ENCODE peak calls at places on chromosomes 1 and 21, in nine cellular contexts. V, J, G, K, A, I, O, N and S are unnamed samples.

GRCh38 chr1:89608627-89609338 is 24.1 kb upstream of the LRRC8C start:
- DNase-seq in G (no peak), K (no peak), I (no peak), J (no peak), O (peak), N (no peak), V (peak), A (no peak), S (no peak)

GRCh38 chr1:44714944-44715571 is 15.9 kb downstream of the RNU5D-1 start:
- DNase-seq in V (peak), G (peak), J (peak), I (peak), K (peak), N (peak), A (peak), O (peak), S (peak)

GRCh38 chr1:117967900-117968299 is 38.4 kb downstream of the WDR3 start:
- DNase-seq in K (peak), N (no peak), I (no peak), J (no peak), A (no peak), O (no peak), G (no peak), V (no peak), S (no peak)

GRCh38 chr1:151292207-151293030 is 10.3 kb downstream of the ZNF687 start:
- DNase-seq in G (no peak), I (no peak), N (no peak), O (no peak), A (no peak), K (no peak), V (no peak), J (no peak), S (no peak)

GRCh38 chr1:229942508-229942907 is 124.5 kb upstream of the GALNT2 start:
- DNase-seq in K (peak), A (peak), I (no peak), N (no peak), O (no peak), G (peak), V (no peak), J (no peak), S (no peak)

GRCh38 chr21:36555199-36555598 is 75.3 kb upstream of the CLDN14 start:
- DNase-seq in O (no peak), K (no peak), I (no peak), A (no peak), G (no peak), N (no peak), J (no peak), V (no peak), S (no peak)

GRCh38 chr1:149936992-149937705 is 470 bp upstream of the MTMR11 start:
- DNase-seq in A (no peak), N (peak), I (peak), J (peak), V (no peak), K (peak), G (no peak), O (no peak), S (peak)

GRCh38 chr1:8666394-8667167 is 150.9 kb downstream of the RERE start:
- DNase-seq in N (no peak), A (no peak), O (no peak), I (no peak), G (no peak), K (no peak), V (no peak), J (no peak), S (peak)

GRCh38 chr1:47948126-47948525 is 49.1 kb downstream of the TRABD2B start:
- DNase-seq in O (no peak), G (no peak), A (no peak), J (no peak), V (no peak), I (no peak), N (no peak), K (peak), S (no peak)

GRCh38 chr1:24261977-24262376 is 57.2 kb upstream of the GRHL3 start:
- DNase-seq in J (no peak), O (no peak), G (no peak), I (no peak), V (no peak), N (no peak), A (no peak), K (no peak), S (no peak)

GRCh38 chr1:155454096-155454495 is 108.5 kb downstream of the ASH1L start:
- DNase-seq in I (no peak), A (no peak), G (no peak), O (no peak), J (peak), N (no peak), V (no peak), K (no peak), S (no peak)

GRCh38 chr1:61119085-61119484 is 36.7 kb downstream of the NFIA start:
- DNase-seq in G (no peak), N (no peak), K (no peak), J (no peak), O (no peak), A (no peak), I (no peak), V (no peak), S (peak)

GRCh38 chr1:115115521-115116161 is 26.3 kb upstream of the TSPAN2 start:
- DNase-seq in V (no peak), A (no peak), K (no peak), J (no peak), I (no peak), G (no peak), N (no peak), O (no peak), S (no peak)

GRCh38 chr1:35797380-35797779 is 10.4 kb upstream of the AGO4 start:
- DNase-seq in G (no peak), A (no peak), I (no peak), O (no peak), N (no peak), V (no peak), K (no peak), J (no peak), S (no peak)

GRCh38 chr1:30085814-30086770 is 637.3 kb downstream of the MATN1 start:
- DNase-seq in I (peak), V (peak), A (peak), K (no peak), G (peak), N (no peak), O (peak), J (no peak), S (peak)

GRCh38 chr1:31936278-31936965 is 1.7 kb downstream of the PTP4A2 start:
- DNase-seq in O (no peak), G (no peak), I (no peak), J (peak), N (no peak), K (no peak), V (no peak), A (no peak), S (peak)

GRCh38 chr21:45074818-45075605 is 632 bp downstream of the ADARB1 start:
- DNase-seq in V (peak), O (peak), G (no peak), N (no peak), K (peak), A (peak), I (no peak), J (peak), S (peak)

GRCh38 chr1:154454391-154455120 is 47.5 kb upstream of the TDRD10 start:
- DNase-seq in O (peak), I (no peak), G (no peak), V (no peak), K (no peak), N (no peak), A (no peak), J (no peak), S (no peak)

GRCh38 chr21:36719614-36720013 is 20.7 kb downstream of the SIM2 start:
- DNase-seq in I (no peak), O (no peak), G (no peak), N (no peak), V (no peak), A (no peak), K (no peak), J (no peak), S (no peak)

GRCh38 chr1:94104776-94105462 is 16.0 kb downstream of the ABCA4 start:
- DNase-seq in K (no peak), N (no peak), V (no peak), I (no peak), A (no peak), J (no peak), O (no peak), G (no peak), S (no peak)

GRCh38 chr1:84720275-84720780 is 30.1 kb upstream of the SSX2IP start:
- DNase-seq in K (no peak), O (no peak), G (no peak), I (no peak), A (no peak), J (no peak), N (no peak), V (no peak), S (no peak)

GRCh38 chr21:15442743-15443142 is 287.0 kb upstream of the USP25 start:
- DNase-seq in V (no peak), G (no peak), K (no peak), N (no peak), A (no peak), J (no peak), O (no peak), I (no peak), S (no peak)

GRCh38 chr1:230910755-230911117 is 42.4 kb upstream of the C1orf198 start:
- DNase-seq in G (no peak), J (no peak), A (no peak), I (no peak), V (no peak), N (no peak), K (no peak), O (no peak), S (no peak)

GRCh38 chr1:29958271-29958670 is 721.9 kb downstream of the PTPRU start:
- DNase-seq in J (no peak), G (no peak), I (no peak), V (no peak), A (no peak), O (no peak), N (no peak), K (no peak), S (no peak)

GRCh38 chr21:30463713-30464112 is 16.5 kb downstream of the KRTAP19-1 start:
- DNase-seq in G (no peak), V (no peak), N (no peak), J (no peak), A (no peak), K (peak), I (no peak), O (no peak), S (no peak)

GRCh38 chr1:10901894-10902805 is 105.7 kb upstream of the CASZ1 start:
- DNase-seq in V (no peak), N (no peak), A (no peak), J (no peak), O (peak), I (no peak), G (no peak), K (no peak), S (no peak)

GRCh38 chr1:151613275-151613867 is 1.5 kb downstream of the SNX27 start:
- DNase-seq in O (no peak), N (no peak), G (no peak), A (no peak), V (no peak), J (peak), I (no peak), K (no peak), S (no peak)

GRCh38 chr1:9294910-9295636 is 2.4 kb downstream of the SPSB1 start:
- DNase-seq in N (no peak), V (no peak), A (no peak), I (peak), J (peak), O (peak), G (no peak), K (no peak), S (peak)